ENCODE peak calls at places on chromosomes 4 and X, in four cellular contexts. A, M, I and G are unnamed samples.

GRCh38 chr4:16759781-16760459 is 138.5 kb downstream of the LDB2 start:
- DNase-seq in M (no peak), I (no peak), A (no peak), G (no peak)

GRCh38 chrX:8579602-8580001 is 115.0 kb downstream of the VCX3B start:
- DNase-seq in A (no peak), I (peak), M (no peak), G (no peak)

GRCh38 chrX:53116101-53116500 is 22.2 kb downstream of the KANTR start:
- DNase-seq in A (no peak), I (no peak), M (no peak), G (no peak)

GRCh38 chr4:187606581-187606980 is 389.0 kb upstream of the ZFP42 start:
- DNase-seq in M (no peak), A (no peak), I (no peak), G (peak)

GRCh38 chr4:6235012-6235411 is 34.6 kb upstream of the WFS1 start:
- DNase-seq in I (no peak), M (no peak), A (no peak), G (no peak)

GRCh38 chrX:154827624-154828408 is 6.6 kb downstream of the SMIM9 start:
- DNase-seq in M (no peak), A (no peak), I (no peak), G (no peak)

GRCh38 chr4:31575504-31575903 is 855.3 kb downstream of the PCDH7 start:
- DNase-seq in M (no peak), I (no peak), A (no peak), G (no peak)

GRCh38 chr4:11783588-11783987 is 354.9 kb upstream of the HS3ST1 start:
- DNase-seq in M (no peak), A (no peak), I (no peak), G (no peak)

GRCh38 chr4:98605216-98605615 is 53.2 kb downstream of the TSPAN5 start:
- DNase-seq in M (no peak), A (no peak), I (no peak), G (no peak)

GRCh38 chrX:151984328-151984727 is 9.9 kb upstream of the GABRE start:
- DNase-seq in I (no peak), M (no peak), A (no peak), G (no peak)

GRCh38 chr4:185810746-185811508 is 1.1 kb downstream of the SORBS2 start:
- DNase-seq in A (no peak), M (no peak), I (no peak), G (no peak)

GRCh38 chr4:133891001-133891400 is 310.6 kb downstream of the PABPC4L start:
- DNase-seq in M (no peak), I (no peak), A (no peak), G (no peak)

GRCh38 chr4:140568507-140569306 is at the start of gene UCP1:
- DNase-seq in A (no peak), M (no peak), I (peak), G (peak)

GRCh38 chr4:78174931-78175330 is 117.8 kb downstream of the FRAS1 start:
- DNase-seq in I (no peak), M (no peak), A (no peak), G (no peak)

GRCh38 chrX:74523870-74524735 is 90.3 kb downstream of the RLIM start:
- DNase-seq in M (no peak), I (no peak), A (no peak), G (no peak)

GRCh38 chrX:22136711-22137110 is 104.6 kb downstream of the PHEX start:
- DNase-seq in M (no peak), A (no peak), I (no peak), G (no peak)

GRCh38 chrX:429266-429825 is 42.6 kb upstream of the PPP2R3B start:
- DNase-seq in A (no peak), M (no peak), I (no peak), G (no peak)

GRCh38 chr4:189002475-189002874 is 863.2 kb downstream of the TRIML1 start:
- DNase-seq in A (no peak), I (no peak), M (no peak), G (no peak)

GRCh38 chr4:106414366-106414765 is 45.8 kb upstream of the GIMD1 start:
- DNase-seq in A (no peak), M (no peak), I (no peak), G (no peak)

GRCh38 chr4:8286719-8287355 is 17.3 kb downstream of the HTRA3 start:
- DNase-seq in A (no peak), I (no peak), M (no peak), G (no peak)

GRCh38 chr4:100414016-100414790 is 103.6 kb downstream of the EMCN start:
- DNase-seq in I (no peak), A (no peak), M (no peak), G (no peak)

GRCh38 chr4:88591787-88592599 is at the start of gene HERC3:
- DNase-seq in I (peak), A (peak), M (peak), G (peak)

GRCh38 chr4:154908168-154908567 is 127.1 kb downstream of the RBM46 start:
- DNase-seq in A (no peak), M (no peak), I (no peak), G (no peak)

GRCh38 chrX:30302957-30303356 is 6.2 kb downstream of the NR0B1 start:
- DNase-seq in A (no peak), I (no peak), M (no peak), G (no peak)

GRCh38 chrX:131366387-131366786 is 77.3 kb upstream of the IGSF1 start:
- DNase-seq in I (no peak), M (no peak), A (no peak), G (no peak)